ENCODE peak calls at places on chromosome 19, in five cellular contexts. L is RWPE2; Q is ascending aorta; D is substantia nigra; T is CD4-positive, CD25-positive, alpha-beta regulatory T cell. R is an unnamed sample.
A peak's percentile ranks its signal among the peaks of the same experiment; 100 is the strongest.

GRCh38 chr19:29662604-29663404 is 2.5 kb upstream of the PLEKHF1 start:
- DNase-seq in Q (peak; percentile 55), T (no peak), D (no peak), L (no peak), R (no peak)

GRCh38 chr19:33818426-33818825 is 21.8 kb downstream of the KCTD15 start:
- DNase-seq in L (peak; percentile 24), Q (no peak), T (no peak), D (no peak), R (no peak)

GRCh38 chr19:15115080-15115479 is 7.9 kb downstream of the SYDE1 start:
- DNase-seq in Q (no peak), D (no peak), L (no peak), T (no peak), R (no peak)

GRCh38 chr19:29328586-29328985 is 115.6 kb upstream of the UQCRFS1 start:
- DNase-seq in D (no peak), L (no peak), T (no peak), Q (no peak), R (no peak)

GRCh38 chr19:49716154-49716553 is 25.2 kb downstream of the CPT1C start:
- DNase-seq in Q (no peak), L (no peak), T (no peak), D (no peak), R (peak; percentile 13)

GRCh38 chr19:53664760-53665159 is 33.0 kb downstream of the DPRX start:
- DNase-seq in Q (no peak), D (no peak), L (no peak), T (no peak), R (no peak)

GRCh38 chr19:41510484-41510883 is 65.5 kb upstream of the CEACAM21 start:
- DNase-seq in Q (no peak), T (no peak), L (no peak), D (no peak), R (no peak)

GRCh38 chr19:9785367-9786331 is 17.1 kb upstream of the ZNF846 start:
- DNase-seq in Q (peak; percentile 87), L (peak; percentile 98), T (peak; percentile 95), D (peak; percentile 93), R (peak; percentile 60)

GRCh38 chr19:3644351-3645066 is 17.9 kb upstream of the CACTIN start:
- DNase-seq in Q (no peak), T (no peak), L (no peak), D (peak; percentile 93), R (no peak)

GRCh38 chr19:42279148-42279901 is 10.3 kb downstream of the CIC start:
- DNase-seq in L (no peak), T (no peak), Q (no peak), D (no peak), R (no peak)

GRCh38 chr19:5076440-5077208 is 107.7 kb downstream of the KDM4B start:
- DNase-seq in L (no peak), Q (no peak), D (no peak), T (no peak), R (no peak)

GRCh38 chr19:32336259-32337111 is 8.9 kb upstream of the ZNF507 start:
- DNase-seq in L (no peak), Q (no peak), D (no peak), T (no peak), R (no peak)

GRCh38 chr19:30593358-30593757 is 221.2 kb downstream of the ZNF536 start:
- DNase-seq in L (no peak), T (no peak), Q (no peak), D (no peak), R (no peak)

GRCh38 chr19:33374406-33374703 is 846 bp downstream of the CEBPG start:
- DNase-seq in D (no peak), T (no peak), L (no peak), Q (no peak), R (peak; percentile 21)

GRCh38 chr19:53132231-53132991 is at the start of gene ZNF415:
- DNase-seq in T (peak; percentile 26), D (peak; percentile 57), L (peak; percentile 73), Q (peak; percentile 11), R (peak; percentile 16)

GRCh38 chr19:50702870-50703829 is 16.5 kb downstream of the SHANK1 start:
- DNase-seq in Q (no peak), D (no peak), L (no peak), T (no peak), R (no peak)

GRCh38 chr19:6806488-6806887 is 34.0 kb downstream of the VAV1 start:
- DNase-seq in T (no peak), L (no peak), D (no peak), Q (no peak), R (no peak)

GRCh38 chr19:12783226-12783848 is 7.9 kb upstream of the JUNB start:
- DNase-seq in L (no peak), Q (no peak), T (peak; percentile 70), D (no peak), R (no peak)

GRCh38 chr19:39913682-39914333 is 20.6 kb downstream of the FCGBP start:
- DNase-seq in D (no peak), T (no peak), L (no peak), Q (no peak), R (no peak)

GRCh38 chr19:18000981-18001836 is 6.8 kb upstream of the ARRDC2 start:
- DNase-seq in Q (peak; percentile 93), T (peak; percentile 97), D (no peak), L (peak; percentile 77), R (peak; percentile 85)

GRCh38 chr19:5719274-5719960 is 529 bp downstream of the LONP1 start:
- DNase-seq in Q (no peak), D (no peak), L (no peak), T (peak; percentile 36), R (peak; percentile 41)

GRCh38 chr19:58279042-58279924 is 528 bp downstream of the ZNF8 start:
- DNase-seq in T (peak; percentile 32), L (peak; percentile 76), D (peak; percentile 45), Q (peak; percentile 21), R (peak; percentile 34)

GRCh38 chr19:48739835-48740704 is at the start of gene RASIP1:
- DNase-seq in T (no peak), Q (no peak), L (no peak), D (no peak), R (no peak)

GRCh38 chr19:18259848-18260247 is 14.4 kb downstream of the IQCN start:
- DNase-seq in T (no peak), Q (no peak), D (no peak), L (no peak), R (no peak)

GRCh38 chr19:49786432-49786831 is 19.6 kb downstream of the AP2A1 start:
- DNase-seq in T (no peak), D (no peak), Q (no peak), L (no peak), R (no peak)

GRCh38 chr19:12668937-12669271 is 2.3 kb downstream of the WDR83 start:
- DNase-seq in T (peak; percentile 65), D (no peak), Q (no peak), L (no peak), R (peak; percentile 63)

DNA sequence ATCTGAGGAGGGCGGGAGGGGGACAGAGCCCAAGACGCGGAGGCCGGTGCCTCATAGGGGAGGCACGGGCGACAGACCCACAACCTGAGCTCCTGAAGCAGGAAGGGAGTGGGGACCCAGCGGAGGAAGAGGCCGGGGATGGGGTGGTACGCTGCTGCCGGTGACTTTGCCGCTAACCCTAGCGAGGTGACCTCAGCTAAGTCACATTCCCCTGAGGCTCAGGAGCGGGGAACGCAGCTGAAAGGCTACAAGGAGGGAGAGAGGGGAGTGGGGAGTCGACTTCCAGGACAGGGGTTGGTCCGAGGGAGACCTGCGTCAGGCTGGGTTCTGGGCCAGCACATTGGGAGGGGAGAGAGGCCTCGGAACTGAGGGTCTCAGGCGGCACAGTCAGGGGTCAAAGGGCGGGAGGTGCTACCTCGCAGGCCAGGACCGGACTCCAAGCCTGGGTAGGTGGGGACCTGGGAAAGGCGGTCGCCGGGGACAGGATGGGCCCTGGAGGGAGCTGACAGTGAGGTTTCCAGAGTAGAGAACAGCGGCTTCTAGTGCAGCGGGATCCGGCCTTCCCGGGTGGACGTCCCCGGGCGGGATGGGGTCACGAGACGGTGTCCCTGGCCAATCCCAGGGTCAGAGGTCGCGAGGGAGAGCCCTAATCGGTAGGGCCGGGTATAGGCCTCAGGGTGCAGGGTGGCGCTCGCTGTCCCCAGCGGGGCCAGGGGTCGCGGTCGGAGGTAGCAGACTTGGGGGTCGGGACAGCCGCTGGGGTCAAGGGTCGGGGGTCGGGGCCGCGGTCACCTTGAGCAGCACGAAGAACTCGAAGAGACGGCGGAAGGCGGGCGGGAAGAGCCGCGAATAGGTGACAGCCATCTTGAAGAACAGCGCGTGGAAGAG is 699 bp downstream of the TMEM259 start:
- DNase-seq in Q (no peak), L (no peak), T (peak; percentile 62), D (peak; percentile 14), R (peak; percentile 42)
- H3K27ac ChIP-seq in Q (peak overlapping the region; percentile 93), L (peak overlapping the region; percentile 84), T (peak overlapping the region; percentile 98), D (peak overlapping the region; percentile 55), R (peak overlapping the region; percentile 98)

GRCh38 chr19:16376241-16376640 is 51.6 kb downstream of the KLF2 start:
- DNase-seq in Q (no peak), L (no peak), T (no peak), D (no peak), R (no peak)
- H3K27ac ChIP-seq in Q (no peak overlapping the region), L (no peak overlapping the region), T (no peak overlapping the region), D (no peak overlapping the region), R (no peak overlapping the region)

DNA sequence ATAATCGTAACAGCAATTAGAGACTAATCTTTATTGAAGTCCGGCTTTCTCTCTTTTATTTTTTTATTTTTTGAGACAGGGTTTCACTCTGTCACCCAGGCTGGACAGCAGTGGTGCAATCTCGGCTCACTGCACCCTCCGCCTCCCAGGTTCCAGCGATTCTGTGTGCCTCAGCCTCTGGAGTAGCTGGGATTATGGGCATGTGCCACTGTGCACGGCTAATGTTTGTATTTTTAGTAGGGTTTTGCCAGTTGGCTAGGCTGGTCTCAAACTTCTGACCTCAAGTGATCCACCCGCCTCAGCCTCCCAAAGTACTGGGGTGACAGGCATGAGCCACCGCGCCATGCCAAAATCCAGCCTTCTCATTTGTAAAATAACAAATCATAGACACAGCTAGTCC is 3.7 kb downstream of the APOC2 start:
- DNase-seq in T (no peak), L (no peak), D (no peak), Q (no peak), R (no peak)
- H3K27ac ChIP-seq in T (no peak overlapping the region), L (no peak overlapping the region), D (no peak overlapping the region), Q (no peak overlapping the region), R (no peak overlapping the region)

GRCh38 chr19:45040059-45040767 is 1.4 kb downstream of the CLASRP start:
- DNase-seq in Q (no peak), L (no peak), T (no peak), D (no peak), R (peak; percentile 83)
- H3K27ac ChIP-seq in Q (peak overlapping the region; percentile 91), L (no peak overlapping the region), T (no peak overlapping the region), D (peak overlapping the region; percentile 92), R (peak overlapping the region; percentile 90)